ENCODE peak calls at places on chromosome 17, in six cellular contexts. R is cardiac fibroblast, S is lung, I is body of pancreas, Q is GM23338, C is lower lobe of right lung. T is an unnamed sample.

GRCh38 chr17:19270951-19271611 is 33.9 kb downstream of the EPN2 start:
- DNase-seq in Q (no peak), R (no peak), C (no peak), S (no peak), I (no peak), T (peak)

GRCh38 chr17:73749337-73749807 is 105.1 kb upstream of the SDK2 start:
- DNase-seq in I (no peak), C (no peak), Q (no peak), R (no peak), S (no peak), T (no peak)

GRCh38 chr17:16933317-16934132 is 38.4 kb downstream of the TNFRSF13B start:
- DNase-seq in S (no peak), R (no peak), I (no peak), Q (no peak), C (no peak), T (no peak)

GRCh38 chr17:28345420-28346198 is 10.0 kb downstream of the TNFAIP1 start:
- DNase-seq in Q (no peak), R (peak), I (peak), C (no peak), S (peak), T (no peak)

GRCh38 chr17:39742126-39742855 is 4.6 kb downstream of the GRB7 start:
- DNase-seq in S (no peak), Q (no peak), C (no peak), I (no peak), R (no peak), T (no peak)

GRCh38 chr17:76734080-76734840 is 2.9 kb downstream of the SRSF2 start:
- DNase-seq in R (peak), Q (no peak), I (no peak), C (no peak), S (no peak), T (no peak)

GRCh38 chr17:4949321-4950074 is 1.2 kb upstream of the PFN1 start:
- DNase-seq in S (peak), I (peak), C (peak), R (peak), Q (peak), T (peak)

GRCh38 chr17:30449480-30449879 is 27.7 kb upstream of the GOSR1 start:
- DNase-seq in S (no peak), I (peak), C (no peak), Q (no peak), R (peak), T (no peak)

GRCh38 chr17:73722163-73722562 is 77.9 kb upstream of the SDK2 start:
- DNase-seq in C (no peak), R (no peak), S (no peak), Q (no peak), I (no peak), T (no peak)

GRCh38 chr17:9115446-9116265 is 94.3 kb downstream of the NTN1 start:
- DNase-seq in S (no peak), R (peak), I (peak), Q (peak), C (no peak), T (no peak)

GRCh38 chr17:27066315-27066714 is 227.6 kb upstream of the WSB1 start:
- DNase-seq in Q (no peak), S (no peak), R (no peak), I (no peak), C (no peak), T (no peak)

GRCh38 chr17:75096082-75096625 is 8.4 kb downstream of the SLC16A5 start:
- DNase-seq in C (peak), Q (peak), R (peak), I (peak), S (peak), T (no peak)

GRCh38 chr17:80441133-80441578 is 26.2 kb downstream of the ENDOV start:
- DNase-seq in Q (peak), S (no peak), R (peak), C (no peak), I (no peak), T (no peak)
- TF ChIP-seq CTCF in Q (peak), S (no peak), R (no peak), C (no peak), I (no peak), T (no peak)

DNA sequence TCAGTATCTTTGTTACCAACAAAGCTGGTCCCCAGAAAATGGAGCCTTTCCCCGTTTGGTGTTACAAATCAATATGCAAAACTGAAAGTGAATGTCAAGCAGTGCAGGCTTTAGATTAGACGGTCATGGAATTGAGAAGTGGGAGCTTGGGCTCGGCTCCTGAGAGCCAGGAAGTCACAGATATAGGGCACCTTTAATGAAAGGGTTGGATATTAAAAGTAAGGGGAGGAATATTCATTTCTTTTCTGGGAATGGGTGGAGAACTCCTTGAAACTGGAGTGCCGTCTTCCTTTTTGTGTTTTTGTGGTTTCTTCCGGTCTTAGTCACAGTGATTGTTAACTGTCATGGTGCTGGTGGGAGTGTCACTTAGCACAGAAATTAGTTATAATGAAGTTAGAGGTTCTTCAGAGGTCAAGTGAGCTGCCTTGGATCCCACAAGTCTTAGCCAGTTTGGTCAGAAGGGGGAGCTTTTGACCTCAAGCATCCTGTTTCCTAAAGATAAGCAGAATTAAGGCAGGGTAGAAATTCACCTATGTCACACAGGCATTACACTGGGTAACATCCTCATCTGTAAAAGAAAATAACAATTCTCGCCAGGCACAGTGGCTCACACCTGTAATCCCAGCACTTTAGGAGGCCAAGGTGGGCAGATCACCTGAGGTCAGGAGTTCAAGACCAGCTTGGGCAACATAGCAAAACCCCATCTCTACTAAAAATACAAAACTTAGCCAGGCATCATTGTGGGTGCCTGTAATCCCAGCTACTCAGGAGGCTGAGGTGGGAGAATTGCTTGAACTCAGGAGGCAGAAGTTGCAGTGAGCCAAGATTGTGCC is 9.6 kb upstream of the EIF1 start:
- DNase-seq in C (no peak), Q (no peak), R (peak), I (no peak), S (peak), T (peak)
- TF ChIP-seq CTCF in C (peak), Q (peak), R (no peak), I (no peak), S (peak), T (peak)

GRCh38 chr17:68247445-68248198 is at the start of gene AMZ2:
- DNase-seq in S (peak), Q (peak), C (peak), R (peak), I (peak), T (peak)
- TF ChIP-seq CTCF in S (no peak), Q (no peak), C (no peak), R (no peak), I (no peak), T (no peak)

DNA sequence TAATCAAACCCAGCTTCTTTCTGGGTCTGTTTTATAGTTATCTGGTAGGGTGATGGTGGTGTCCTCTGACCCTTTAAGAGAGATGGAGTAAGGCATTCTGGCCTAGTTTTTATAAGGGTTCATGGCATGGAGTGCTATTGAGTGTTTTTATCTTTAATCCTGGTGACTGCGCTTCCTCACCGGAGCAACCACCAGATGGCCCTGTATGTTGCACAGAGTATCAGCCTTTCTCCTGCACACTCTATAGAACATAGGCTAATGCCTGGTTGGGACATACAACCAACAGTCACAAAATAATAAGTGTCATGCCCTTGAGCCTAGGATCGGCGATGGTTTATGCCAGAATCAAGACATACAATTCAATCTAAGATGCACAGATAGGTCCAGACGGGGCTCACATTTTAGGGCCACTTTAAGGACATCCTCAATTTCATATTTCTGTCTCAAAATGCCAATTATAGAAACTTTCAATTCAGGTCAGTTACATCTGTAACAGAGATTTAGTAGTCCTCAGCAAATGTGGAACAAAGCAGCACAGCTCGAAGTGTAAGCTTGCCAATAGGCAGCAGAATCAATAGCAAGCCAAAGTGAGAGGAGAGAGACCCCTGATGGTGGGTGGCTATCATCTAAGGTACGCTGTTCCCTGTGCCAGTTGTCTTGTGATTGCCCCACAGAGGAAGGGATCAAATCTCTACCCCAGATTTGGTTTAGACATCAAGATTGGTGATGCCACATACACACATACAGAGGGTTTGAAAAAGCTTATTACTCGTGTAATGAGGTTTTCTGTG is 37.2 kb upstream of the HOXB9 start:
- DNase-seq in C (no peak), I (no peak), R (no peak), S (no peak), Q (peak), T (no peak)
- TF ChIP-seq CTCF in C (no peak), I (no peak), R (no peak), S (no peak), Q (peak), T (no peak)

GRCh38 chr17:37847102-37847501 is 77.1 kb upstream of the TBC1D3K start:
- DNase-seq in S (no peak), C (no peak), Q (no peak), I (no peak), R (no peak), T (no peak)

GRCh38 chr17:37844158-37844976 is 79.8 kb upstream of the TBC1D3K start:
- DNase-seq in C (peak), S (peak), R (peak), I (peak), Q (peak), T (no peak)

GRCh38 chr17:37842401-37842800 is 81.8 kb upstream of the TBC1D3K start:
- DNase-seq in R (no peak), S (no peak), Q (no peak), I (no peak), C (no peak), T (no peak)

GRCh38 chr17:37847811-37848331 is 76.3 kb upstream of the TBC1D3K start:
- DNase-seq in I (no peak), S (no peak), Q (no peak), R (no peak), C (no peak), T (no peak)

DNA sequence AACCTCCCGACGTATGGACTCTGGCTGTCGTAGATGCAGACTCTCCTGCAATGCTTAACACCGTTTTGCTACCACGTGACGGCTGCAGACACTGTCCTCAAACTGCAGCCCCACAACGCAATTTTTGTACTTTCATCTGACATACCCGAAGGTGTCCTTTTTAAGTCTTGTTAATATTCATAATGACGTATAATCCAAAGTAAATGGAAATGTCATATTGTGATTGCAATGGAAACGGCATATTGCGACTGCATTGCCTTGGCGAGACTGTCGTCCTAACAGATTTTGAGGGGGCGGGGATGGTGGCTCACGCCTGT is 79.3 kb upstream of the TBC1D3K start:
- DNase-seq in C (no peak), R (no peak), S (no peak), Q (no peak), I (no peak), T (no peak)
- TF ChIP-seq CTCF in C (no peak), R (no peak), S (no peak), Q (no peak), I (no peak), T (no peak)

GRCh38 chr17:57889892-57890856 is 40.3 kb upstream of the MRPS23 start:
- DNase-seq in S (peak), I (peak), Q (no peak), R (peak), C (peak), T (no peak)
- TF ChIP-seq CTCF in S (no peak), I (peak), Q (no peak), R (peak), C (no peak), T (no peak)

GRCh38 chr17:3907483-3908216 is 8.6 kb downstream of the P2RX1 start:
- DNase-seq in Q (no peak), I (peak), S (no peak), R (no peak), C (no peak), T (no peak)
- TF ChIP-seq CTCF in Q (peak), I (peak), S (peak), R (no peak), C (peak), T (peak)

GRCh38 chr17:49853470-49854015 is 5.7 kb upstream of the TAC4 start:
- DNase-seq in S (no peak), I (no peak), C (no peak), Q (no peak), R (no peak), T (no peak)
- TF ChIP-seq CTCF in S (no peak), I (no peak), C (no peak), Q (no peak), R (no peak), T (no peak)

GRCh38 chr17:53949473-53950090 is 126.9 kb downstream of the KIF2B start:
- DNase-seq in S (no peak), I (no peak), C (no peak), R (no peak), Q (peak), T (no peak)

GRCh38 chr17:53948323-53948722 is 125.6 kb downstream of the KIF2B start:
- DNase-seq in R (no peak), I (no peak), Q (no peak), C (no peak), S (no peak), T (no peak)

GRCh38 chr17:53950858-53951250 is 128.1 kb downstream of the KIF2B start:
- DNase-seq in C (no peak), I (no peak), Q (no peak), R (no peak), S (no peak), T (no peak)

GRCh38 chr17:53950207-53950857 is 127.6 kb downstream of the KIF2B start:
- DNase-seq in C (no peak), I (no peak), R (no peak), Q (peak), S (no peak), T (no peak)
- TF ChIP-seq CTCF in C (no peak), I (no peak), R (no peak), Q (peak), S (no peak), T (no peak)

DNA sequence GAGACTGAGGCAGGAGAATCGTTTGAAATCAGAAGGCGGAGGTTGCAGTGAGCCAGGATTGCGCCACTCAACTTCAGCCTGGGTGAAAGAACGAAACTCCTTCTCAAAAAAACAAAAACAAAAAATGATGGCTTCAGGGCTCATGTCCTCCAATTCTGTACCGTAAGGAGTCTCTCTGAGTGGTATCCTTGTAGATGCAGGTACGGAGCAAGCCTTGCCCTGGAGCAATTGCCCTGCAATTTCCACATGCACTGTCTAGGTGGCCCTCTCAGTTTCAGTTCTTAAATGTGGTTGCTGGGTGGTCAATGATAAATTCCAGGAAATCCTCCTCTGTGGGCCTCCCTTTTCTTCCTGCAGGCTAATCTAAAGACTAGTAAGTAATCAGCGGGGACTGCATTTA is 10.6 kb downstream of the TMEM238L start:
- DNase-seq in I (no peak), C (no peak), Q (no peak), S (no peak), R (no peak), T (no peak)
- TF ChIP-seq CTCF in I (no peak), C (no peak), Q (no peak), S (no peak), R (no peak), T (no peak)